ENCODE peak calls at places on chromosome 3, in nine cellular contexts. T is NCI-H1105; X is activated T-cell treated with anti-CD3 and anti-CD28 coated beads for 24 hours; Y is activated CD4-positive, alpha-beta memory T cell treated with anti-CD3 and anti-CD28 coated beads, Interleukin-2, amount 10 ng/mL, durations not matched to agents 7 days and 5 days; C is nucleus accumbens; E is ACHN; Z is stimulated activated CD8-positive, alpha-beta memory T cell treated with anti-CD3 and anti-CD28 coated beads, Interleukin-12 subunit alpha, Interleukin-12 subunit beta, amount 100 ng/mL, for 4 hours; O is T-helper 1 cell; S is Daoy. A is an unnamed sample.

GRCh38 chr3:149479621-149480325 is 5.3 kb downstream of the TM4SF4 start:
- DNase-seq in T (no peak), X (no peak), Y (no peak), C (no peak), E (no peak), Z (no peak), O (no peak), S (peak; percentile 32), A (no peak)

GRCh38 chr3:7275396-7275795 is 414.5 kb downstream of the GRM7 start:
- DNase-seq in T (no peak), X (no peak), Y (no peak), C (no peak), E (no peak), Z (no peak), O (no peak), S (no peak), A (no peak)

GRCh38 chr3:98761656-98762229 is 1.4 kb upstream of the ST3GAL6 start:
- DNase-seq in T (no peak), X (no peak), Y (no peak), C (no peak), E (no peak), Z (no peak), O (no peak), S (no peak), A (no peak)

GRCh38 chr3:157174265-157174615 is 14.3 kb upstream of the CCNL1 start:
- DNase-seq in T (peak; percentile 63), X (no peak), Y (peak; percentile 31), C (no peak), E (peak; percentile 47), Z (no peak), O (no peak), S (peak; percentile 30), A (peak; percentile 68)

GRCh38 chr3:28901029-28901428 is 379.8 kb upstream of the RBMS3 start:
- DNase-seq in T (no peak), X (no peak), Y (no peak), C (no peak), E (no peak), Z (no peak), O (no peak), S (no peak), A (peak; percentile 81)

GRCh38 chr3:3984053-3984452 is 184.8 kb downstream of the LRRN1 start:
- DNase-seq in T (no peak), X (no peak), Y (no peak), C (no peak), E (no peak), Z (no peak), O (no peak), S (no peak), A (no peak)

GRCh38 chr3:123949606-123950005 is 11.4 kb downstream of the CCDC14 start:
- DNase-seq in T (no peak), X (no peak), Y (no peak), C (no peak), E (no peak), Z (no peak), O (no peak), S (no peak), A (no peak)

GRCh38 chr3:184539801-184540440 is 21.7 kb upstream of the EPHB3 start:
- DNase-seq in T (no peak), X (no peak), Y (peak; percentile 11), C (no peak), E (no peak), Z (no peak), O (no peak), S (peak; percentile 48), A (no peak)

GRCh38 chr3:73623316-73623715 is 1.4 kb downstream of the PDZRN3 start:
- DNase-seq in T (no peak), X (no peak), Y (no peak), C (no peak), E (no peak), Z (no peak), O (no peak), S (no peak), A (no peak)

GRCh38 chr3:13073042-13073906 is at the start of gene IQSEC1:
- DNase-seq in T (peak; percentile 70), X (peak; percentile 61), Y (peak; percentile 75), C (peak; percentile 51), E (no peak), Z (peak; percentile 54), O (peak; percentile 38), S (peak; percentile 19), A (peak; percentile 59)